ENCODE peak calls at places on chromosome 18, in nine cellular contexts. V is iPS-NIHi11, F is prostate gland, W is NCI-H2029 treated with DMSO at 0.1 percent for 48 hours, O is posterior cingulate gyrus, X is HEK293T, G is hypothalamus, J is EH, B is hepatic stellate cell. E is an unnamed sample.
A peak's percentile ranks its signal among the peaks of the same experiment; 100 is the strongest.

GRCh38 chr18:52822160-52822559 is 482.2 kb downstream of the DCC start:
- DNase-seq in V (no peak), F (no peak), W (no peak), O (no peak), X (no peak), G (no peak), J (no peak), B (no peak), E (no peak)

GRCh38 chr18:12236934-12237832 is 17.0 kb upstream of the CIDEA start:
- DNase-seq in V (peak; percentile 85), F (peak; percentile 47), W (no peak), O (peak; percentile 67), X (peak; percentile 72), G (peak; percentile 3), J (peak; percentile 55), B (peak; percentile 77), E (peak; percentile 56)

GRCh38 chr18:6885992-6886823 is 156.7 kb downstream of the ARHGAP28 start:
- DNase-seq in V (peak; percentile 58), F (peak; percentile 50), W (peak; percentile 57), O (peak; percentile 44), X (peak; percentile 48), G (peak; percentile 1), J (peak; percentile 63), B (peak; percentile 42), E (peak; percentile 55)

GRCh38 chr18:2932247-2933181 is 80.4 kb downstream of the LPIN2 start:
- DNase-seq in V (peak; percentile 61), F (peak; percentile 42), W (peak; percentile 16), O (no peak), X (peak; percentile 28), G (no peak), J (peak; percentile 72), B (peak; percentile 55), E (peak; percentile 39)

GRCh38 chr18:48767090-48767670 is 183.6 kb downstream of the SMAD7 start:
- DNase-seq in V (no peak), F (no peak), W (no peak), O (no peak), X (no peak), G (no peak), J (peak; percentile 93), B (peak; percentile 45), E (no peak)

GRCh38 chr18:35024965-35025364 is 16.2 kb upstream of the MAPRE2 start:
- DNase-seq in V (no peak), F (peak; percentile 34), W (no peak), O (no peak), X (no peak), G (no peak), J (peak; percentile 87), B (no peak), E (no peak)

GRCh38 chr18:24421831-24422230 is 4.6 kb upstream of the IMPACT start:
- DNase-seq in V (no peak), F (no peak), W (no peak), O (no peak), X (no peak), G (no peak), J (peak; percentile 14), B (no peak), E (no peak)

GRCh38 chr18:79522451-79523220 is 126.9 kb downstream of the NFATC1 start:
- DNase-seq in V (no peak), F (no peak), W (no peak), O (no peak), X (no peak), G (no peak), J (no peak), B (no peak), E (no peak)

GRCh38 chr18:41747723-41748242 is 207.3 kb upstream of the PIK3C3 start:
- DNase-seq in V (no peak), F (no peak), W (no peak), O (no peak), X (no peak), G (no peak), J (no peak), B (no peak), E (no peak)

GRCh38 chr18:76821875-76822509 is 365 bp upstream of the ZNF236 start:
- DNase-seq in V (peak; percentile 92), F (peak; percentile 37), W (no peak), O (peak; percentile 36), X (peak; percentile 56), G (peak; percentile 62), J (peak; percentile 65), B (peak; percentile 85), E (peak; percentile 22)

GRCh38 chr18:36697905-36698304 is 130.9 kb downstream of the TPGS2 start:
- DNase-seq in V (no peak), F (no peak), W (no peak), O (no peak), X (no peak), G (no peak), J (peak; percentile 80), B (no peak), E (no peak)

GRCh38 chr18:62183578-62184195 is 3.2 kb downstream of the PIGN start:
- DNase-seq in V (peak; percentile 14), F (peak; percentile 27), W (no peak), O (no peak), X (peak; percentile 8), G (no peak), J (peak; percentile 59), B (peak; percentile 16), E (peak; percentile 40)

GRCh38 chr18:65934874-65935273 is 184.1 kb downstream of the CDH7 start:
- DNase-seq in V (no peak), F (no peak), W (peak; percentile 1), O (no peak), X (no peak), G (no peak), J (no peak), B (no peak), E (no peak)

GRCh38 chr18:7548226-7548625 is 18.9 kb upstream of the PTPRM start:
- DNase-seq in V (no peak), F (no peak), W (no peak), O (no peak), X (no peak), G (no peak), J (no peak), B (no peak), E (no peak)

GRCh38 chr18:28411806-28412205 is 234.9 kb upstream of the CDH2 start:
- DNase-seq in V (peak; percentile 42), F (no peak), W (no peak), O (no peak), X (no peak), G (no peak), J (peak; percentile 59), B (no peak), E (no peak)

GRCh38 chr18:77608807-77609206 is 359.2 kb downstream of the GALR1 start:
- DNase-seq in V (no peak), F (no peak), W (no peak), O (no peak), X (no peak), G (no peak), J (no peak), B (no peak), E (no peak)

GRCh38 chr18:22604390-22604985 is 186.8 kb upstream of the CTAGE1 start:
- DNase-seq in V (no peak), F (peak; percentile 63), W (no peak), O (no peak), X (no peak), G (no peak), J (peak; percentile 9), B (peak; percentile 13), E (no peak)

GRCh38 chr18:48709371-48709770 is 170.5 kb downstream of the CTIF start:
- DNase-seq in V (peak; percentile 66), F (no peak), W (no peak), O (no peak), X (no peak), G (no peak), J (no peak), B (no peak), E (no peak)

GRCh38 chr18:34834897-34835296 is 124.8 kb downstream of the DTNA start:
- DNase-seq in V (no peak), F (no peak), W (no peak), O (no peak), X (no peak), G (no peak), J (no peak), B (peak; percentile 15), E (no peak)

GRCh38 chr18:36572135-36572856 is 256.5 kb downstream of the TPGS2 start:
- DNase-seq in V (peak; percentile 46), F (peak; percentile 40), W (peak; percentile 42), O (peak; percentile 38), X (peak; percentile 73), G (no peak), J (peak; percentile 68), B (peak; percentile 41), E (peak; percentile 32)

GRCh38 chr18:2212846-2213245 is 358.5 kb downstream of the METTL4 start:
- DNase-seq in V (no peak), F (no peak), W (no peak), O (no peak), X (no peak), G (no peak), J (no peak), B (no peak), E (no peak)

GRCh38 chr18:62347091-62347506 is 22.0 kb downstream of the TNFRSF11A start:
- DNase-seq in V (no peak), F (no peak), W (no peak), O (no peak), X (no peak), G (no peak), J (no peak), B (no peak), E (no peak)

GRCh38 chr18:26706796-26707406 is 158.5 kb upstream of the KCTD1 start:
- DNase-seq in V (no peak), F (no peak), W (no peak), O (no peak), X (no peak), G (no peak), J (no peak), B (no peak), E (no peak)

GRCh38 chr18:44589709-44590108 is 91.0 kb upstream of the SETBP1 start:
- DNase-seq in V (no peak), F (peak; percentile 8), W (no peak), O (no peak), X (no peak), G (no peak), J (peak; percentile 90), B (peak; percentile 22), E (peak; percentile 23)

GRCh38 chr18:55002261-55002660 is 43.0 kb upstream of the CCDC68 start:
- DNase-seq in V (no peak), F (no peak), W (no peak), O (no peak), X (no peak), G (no peak), J (no peak), B (no peak), E (no peak)

GRCh38 chr18:34223164-34223892 is 1.4 kb downstream of the NOL4 start:
- DNase-seq in V (peak; percentile 35), F (no peak), W (no peak), O (peak; percentile 33), X (peak; percentile 53), G (peak; percentile 7), J (no peak), B (peak; percentile 6), E (peak; percentile 3)

GRCh38 chr18:73979742-73980141 is 167.9 kb downstream of the FBXO15 start:
- DNase-seq in V (no peak), F (no peak), W (peak; percentile 4), O (no peak), X (no peak), G (no peak), J (peak; percentile 84), B (no peak), E (no peak)

E was measured in SW480.